ENCODE peak calls at places on chromosome 2, in seven cellular contexts. I, B, W, H, Y, V and M are unnamed samples.

GRCh38 chr2:170310876-170311502 is 133.0 kb downstream of the MYO3B start:
- DNase-seq in I (no peak), B (no peak), W (no peak), H (no peak), Y (no peak), V (no peak), M (no peak)

GRCh38 chr2:230793573-230794359 is 71.0 kb upstream of the ITM2C start:
- DNase-seq in I (peak; percentile 96), B (no peak), W (peak; percentile 71), H (no peak), Y (peak; percentile 99), V (peak; percentile 43), M (peak; percentile 77)

GRCh38 chr2:211449819-211450218 is 893.4 kb downstream of the CPS1 start:
- DNase-seq in I (no peak), B (no peak), W (no peak), H (no peak), Y (no peak), V (no peak), M (no peak)

GRCh38 chr2:73259276-73259675 is 25.0 kb downstream of the FBXO41 start:
- DNase-seq in I (no peak), B (no peak), W (no peak), H (no peak), Y (no peak), V (no peak), M (no peak)

GRCh38 chr2:174699993-174700766 is 64.1 kb downstream of the CHRNA1 start:
- DNase-seq in I (peak; percentile 73), B (peak; percentile 69), W (no peak), H (peak; percentile 68), Y (peak; percentile 66), V (peak; percentile 5), M (peak; percentile 61)

GRCh38 chr2:191818725-191819333 is 28.1 kb downstream of the CAVIN2 start:
- DNase-seq in I (no peak), B (no peak), W (no peak), H (peak; percentile 12), Y (peak; percentile 35), V (no peak), M (no peak)

GRCh38 chr2:126527836-126528490 is 128.0 kb upstream of the GYPC start:
- DNase-seq in I (peak; percentile 55), B (no peak), W (no peak), H (peak; percentile 78), Y (peak; percentile 71), V (no peak), M (peak; percentile 57)

GRCh38 chr2:141438536-141438935 is 692.3 kb downstream of the LRP1B start:
- DNase-seq in I (no peak), B (no peak), W (no peak), H (no peak), Y (no peak), V (no peak), M (no peak)

GRCh38 chr2:223273995-223274394 is 222.0 kb downstream of the KCNE4 start:
- DNase-seq in I (no peak), B (no peak), W (no peak), H (no peak), Y (no peak), V (no peak), M (no peak)

GRCh38 chr2:200742426-200742825 is 69.3 kb upstream of the BZW1 start:
- DNase-seq in I (peak; percentile 96), B (peak; percentile 12), W (peak; percentile 81), H (no peak), Y (no peak), V (no peak), M (no peak)

GRCh38 chr2:10424051-10424450 is 24.1 kb downstream of the ODC1 start:
- DNase-seq in I (no peak), B (no peak), W (peak; percentile 35), H (no peak), Y (peak; percentile 86), V (no peak), M (no peak)

GRCh38 chr2:98936133-98936916 is at the start of gene CRACDL:
- DNase-seq in I (no peak), B (peak; percentile 43), W (peak; percentile 79), H (peak; percentile 16), Y (no peak), V (no peak), M (peak; percentile 11)

GRCh38 chr2:176554107-176555048 is 285.1 kb downstream of the MTX2 start:
- DNase-seq in I (peak; percentile 71), B (peak; percentile 54), W (no peak), H (peak; percentile 84), Y (peak; percentile 69), V (no peak), M (no peak)

GRCh38 chr2:24353933-24354332 is 6.4 kb downstream of the ITSN2 start:
- DNase-seq in I (no peak), B (no peak), W (no peak), H (no peak), Y (no peak), V (no peak), M (no peak)

GRCh38 chr2:164504253-164504652 is 117.0 kb downstream of the GRB14 start:
- DNase-seq in I (no peak), B (no peak), W (no peak), H (peak; percentile 51), Y (no peak), V (no peak), M (no peak)

GRCh38 chr2:234544659-234545611 is 48.1 kb upstream of the ARL4C start:
- DNase-seq in I (peak; percentile 79), B (peak; percentile 74), W (peak; percentile 85), H (peak; percentile 87), Y (peak; percentile 46), V (no peak), M (peak; percentile 61)

GRCh38 chr2:177161741-177162440 is 50.7 kb upstream of the HNRNPA3 start:
- DNase-seq in I (peak; percentile 54), B (no peak), W (no peak), H (peak; percentile 96), Y (peak; percentile 39), V (no peak), M (peak; percentile 29)

GRCh38 chr2:232085179-232085578 is 123.7 kb downstream of the DIS3L2 start:
- DNase-seq in I (no peak), B (no peak), W (no peak), H (no peak), Y (no peak), V (no peak), M (no peak)

GRCh38 chr2:197997083-197997541 is 192.7 kb downstream of the PLCL1 start:
- DNase-seq in I (no peak), B (no peak), W (no peak), H (no peak), Y (no peak), V (no peak), M (no peak)

GRCh38 chr2:55618649-55619055 is 1.2 kb upstream of the PPP4R3B start:
- DNase-seq in I (peak; percentile 59), B (peak; percentile 35), W (peak; percentile 73), H (peak; percentile 85), Y (peak; percentile 46), V (no peak), M (peak; percentile 69)

GRCh38 chr2:231708773-231709635 is 679 bp downstream of the PTMA start:
- DNase-seq in I (peak; percentile 37), B (no peak), W (peak; percentile 90), H (peak; percentile 62), Y (peak; percentile 47), V (no peak), M (peak; percentile 75)

GRCh38 chr2:82795446-82795845 is 1663.6 kb downstream of the SUCLG1 start:
- DNase-seq in I (peak; percentile 39), B (no peak), W (no peak), H (no peak), Y (peak; percentile 63), V (no peak), M (no peak)

GRCh38 chr2:147030966-147031760 is 813.7 kb upstream of the ACVR2A start:
- DNase-seq in I (peak; percentile 69), B (no peak), W (no peak), H (no peak), Y (peak; percentile 78), V (no peak), M (no peak)

GRCh38 chr2:40488101-40488598 is 36.3 kb upstream of the SLC8A1 start:
- DNase-seq in I (peak; percentile 64), B (no peak), W (no peak), H (peak; percentile 68), Y (peak; percentile 55), V (no peak), M (no peak)

GRCh38 chr2:74025971-74026612 is 41.4 kb downstream of the TET3 start:
- DNase-seq in I (no peak), B (no peak), W (no peak), H (no peak), Y (no peak), V (no peak), M (no peak)

GRCh38 chr2:218996937-218997336 is 3.7 kb upstream of the CRYBA2 start:
- DNase-seq in I (no peak), B (no peak), W (no peak), H (peak; percentile 86), Y (no peak), V (no peak), M (no peak)

GRCh38 chr2:45166229-45166890 is 157.1 kb upstream of the SIX2 start:
- DNase-seq in I (no peak), B (no peak), W (no peak), H (peak; percentile 58), Y (no peak), V (no peak), M (no peak)

GRCh38 chr2:198326431-198326830 is 522.0 kb downstream of the PLCL1 start:
- DNase-seq in I (no peak), B (no peak), W (no peak), H (no peak), Y (no peak), V (no peak), M (peak; percentile 70)

GRCh38 chr2:230932556-230933511 is 7.8 kb upstream of the GPR55 start:
- DNase-seq in I (peak; percentile 76), B (peak; percentile 53), W (peak; percentile 88), H (no peak), Y (peak; percentile 73), V (peak; percentile 33), M (no peak)